ENCODE peak calls at places on chromosomes 2 and 18, in nine cellular contexts. H is lower lobe of right lung; R is mucosa of descending colon; K is kidney epithelial cell; W is upper lobe of right lung; P is BE2C; L is CD8-positive, alpha-beta T cell; D is neuronal stem cell; V is Peyer's patch. X is an unnamed sample.

GRCh38 chr2:136844546-136844945 is 79.2 kb downstream of the THSD7B start:
- DNase-seq in H (no peak), R (no peak), K (no peak), W (no peak), P (no peak), L (no peak), D (no peak), V (no peak), X (no peak)

GRCh38 chr2:232486558-232487384 is 863 bp downstream of the ECEL1 start:
- DNase-seq in H (peak), R (no peak), K (no peak), W (peak), P (peak), L (no peak), D (no peak), V (no peak), X (peak)

GRCh38 chr2:180591947-180592346 is 388.5 kb upstream of the UBE2E3 start:
- DNase-seq in H (no peak), R (no peak), K (no peak), W (no peak), P (no peak), L (no peak), D (no peak), V (no peak), X (no peak)

GRCh38 chr18:27109403-27109802 is 75.7 kb downstream of the CHST9 start:
- DNase-seq in H (no peak), R (no peak), K (no peak), W (no peak), P (no peak), L (no peak), D (no peak), V (no peak), X (no peak)

GRCh38 chr18:53984021-53984420 is 240.4 kb downstream of the MBD2 start:
- DNase-seq in H (no peak), R (no peak), K (no peak), W (no peak), P (no peak), L (no peak), D (no peak), V (no peak), X (no peak)

GRCh38 chr2:653645-654425 is 23.4 kb downstream of the TMEM18 start:
- DNase-seq in H (no peak), R (peak), K (no peak), W (no peak), P (no peak), L (no peak), D (no peak), V (no peak), X (no peak)

GRCh38 chr2:124347209-124347608 is 322.1 kb downstream of the CNTNAP5 start:
- DNase-seq in H (no peak), R (no peak), K (no peak), W (no peak), P (no peak), L (no peak), D (no peak), V (no peak), X (no peak)

GRCh38 chr2:241354668-241355658 is 1.1 kb upstream of the FARP2 start:
- DNase-seq in H (peak), R (peak), K (peak), W (peak), P (peak), L (peak), D (peak), V (peak), X (peak)

GRCh38 chr18:45071959-45072358 is 391.3 kb downstream of the SETBP1 start:
- DNase-seq in H (no peak), R (no peak), K (no peak), W (no peak), P (no peak), L (no peak), D (no peak), V (no peak), X (no peak)

GRCh38 chr2:232846055-232846454 is 24.0 kb upstream of the SNORC start:
- DNase-seq in H (no peak), R (no peak), K (no peak), W (no peak), P (no peak), L (no peak), D (no peak), V (peak), X (no peak)

GRCh38 chr2:17557596-17557995 is 17.1 kb downstream of the VSNL1 start:
- DNase-seq in H (no peak), R (no peak), K (no peak), W (no peak), P (no peak), L (no peak), D (no peak), V (no peak), X (no peak)

GRCh38 chr2:64214281-64215115 is 70.3 kb upstream of the PELI1 start:
- DNase-seq in H (no peak), R (no peak), K (no peak), W (no peak), P (no peak), L (no peak), D (no peak), V (peak), X (no peak)

GRCh38 chr2:167127135-167127534 is 238.9 kb downstream of the XIRP2 start:
- DNase-seq in H (no peak), R (no peak), K (no peak), W (no peak), P (no peak), L (no peak), D (no peak), V (no peak), X (no peak)

GRCh38 chr2:96815326-96816126 is 542 bp upstream of the CNNM3 start:
- DNase-seq in H (no peak), R (peak), K (no peak), W (no peak), P (no peak), L (no peak), D (no peak), V (peak), X (no peak)

GRCh38 chr2:96517079-96517478 is 11.9 kb upstream of the NEURL3 start:
- DNase-seq in H (no peak), R (no peak), K (no peak), W (no peak), P (no peak), L (no peak), D (no peak), V (no peak), X (no peak)

GRCh38 chr18:79918089-79919011 is 33.1 kb downstream of the SLC66A2 start:
- DNase-seq in H (peak), R (no peak), K (no peak), W (peak), P (no peak), L (no peak), D (no peak), V (no peak), X (peak)

GRCh38 chr2:26942543-26943295 is 27.7 kb upstream of the MAPRE3 start:
- DNase-seq in H (peak), R (no peak), K (no peak), W (peak), P (peak), L (peak), D (peak), V (peak), X (peak)

GRCh38 chr2:234091432-234091879 is 41.0 kb downstream of the SPP2 start:
- DNase-seq in H (no peak), R (no peak), K (no peak), W (no peak), P (no peak), L (no peak), D (no peak), V (no peak), X (no peak)

GRCh38 chr2:45497355-45497754 is 113.7 kb downstream of the SRBD1 start:
- DNase-seq in H (no peak), R (no peak), K (no peak), W (no peak), P (no peak), L (no peak), D (no peak), V (no peak), X (no peak)

GRCh38 chr2:136128905-136129304 is 11.0 kb upstream of the CXCR4 start:
- DNase-seq in H (no peak), R (no peak), K (no peak), W (no peak), P (no peak), L (no peak), D (no peak), V (no peak), X (no peak)

GRCh38 chr2:217510790-217511291 is 492.0 kb downstream of the TNS1 start:
- DNase-seq in H (no peak), R (no peak), K (peak), W (no peak), P (peak), L (no peak), D (peak), V (peak), X (peak)

GRCh38 chr2:120750488-120751210 is 15.0 kb downstream of the GLI2 start:
- DNase-seq in H (no peak), R (no peak), K (no peak), W (no peak), P (no peak), L (no peak), D (no peak), V (no peak), X (no peak)

GRCh38 chr18:79068299-79068945 is 772 bp upstream of the ATP9B start:
- DNase-seq in H (no peak), R (no peak), K (no peak), W (no peak), P (no peak), L (peak), D (no peak), V (no peak), X (no peak)

GRCh38 chr2:63862802-63863201 is 21.1 kb downstream of the UGP2 start:
- DNase-seq in H (no peak), R (no peak), K (peak), W (no peak), P (no peak), L (no peak), D (no peak), V (no peak), X (no peak)

GRCh38 chr2:97267411-97268074 is 154.6 kb downstream of the ANKRD36 start:
- DNase-seq in H (peak), R (peak), K (no peak), W (peak), P (peak), L (no peak), D (no peak), V (peak), X (peak)

GRCh38 chr2:240962371-240963064 is 35.9 kb upstream of the SNED1 start:
- DNase-seq in H (peak), R (no peak), K (no peak), W (peak), P (peak), L (no peak), D (peak), V (peak), X (peak)

GRCh38 chr18:79217979-79218604 is 148.9 kb downstream of the ATP9B start:
- DNase-seq in H (no peak), R (no peak), K (no peak), W (no peak), P (no peak), L (no peak), D (no peak), V (no peak), X (no peak)

GRCh38 chr2:148948865-148949264 is 73.8 kb downstream of the KIF5C start:
- DNase-seq in H (no peak), R (no peak), K (no peak), W (no peak), P (no peak), L (no peak), D (no peak), V (no peak), X (no peak)

GRCh38 chr2:1873343-1873742 is 129.0 kb upstream of the PXDN start:
- DNase-seq in H (no peak), R (no peak), K (no peak), W (no peak), P (no peak), L (no peak), D (no peak), V (no peak), X (no peak)

GRCh38 chr2:215653344-215654015 is 217.6 kb upstream of the FN1 start:
- DNase-seq in H (no peak), R (no peak), K (no peak), W (no peak), P (no peak), L (no peak), D (no peak), V (no peak), X (no peak)

GRCh38 chr2:146576301-146576700 is 1268.5 kb upstream of the ACVR2A start:
- DNase-seq in H (no peak), R (no peak), K (no peak), W (no peak), P (peak), L (no peak), D (no peak), V (no peak), X (no peak)

GRCh38 chr18:9323750-9324445 is 10.7 kb upstream of the TWSG1 start:
- DNase-seq in H (no peak), R (no peak), K (no peak), W (no peak), P (no peak), L (no peak), D (no peak), V (no peak), X (no peak)

GRCh38 chr2:216235462-216235861 is 126.3 kb downstream of the XRCC5 start:
- DNase-seq in H (no peak), R (no peak), K (no peak), W (no peak), P (no peak), L (no peak), D (no peak), V (no peak), X (no peak)

GRCh38 chr18:79365701-79366100 is 30.0 kb upstream of the NFATC1 start:
- DNase-seq in H (no peak), R (no peak), K (no peak), W (no peak), P (no peak), L (no peak), D (no peak), V (no peak), X (no peak)

GRCh38 chr18:35071819-35072247 is 30.6 kb downstream of the MAPRE2 start:
- DNase-seq in H (no peak), R (no peak), K (no peak), W (no peak), P (no peak), L (no peak), D (no peak), V (no peak), X (no peak)

GRCh38 chr18:65523461-65523860 is 227.4 kb upstream of the CDH7 start:
- DNase-seq in H (no peak), R (no peak), K (no peak), W (no peak), P (no peak), L (no peak), D (no peak), V (no peak), X (no peak)

GRCh38 chr2:230901006-230901405 is 24.0 kb downstream of the GPR55 start:
- DNase-seq in H (no peak), R (no peak), K (no peak), W (no peak), P (no peak), L (no peak), D (no peak), V (no peak), X (no peak)

DNA sequence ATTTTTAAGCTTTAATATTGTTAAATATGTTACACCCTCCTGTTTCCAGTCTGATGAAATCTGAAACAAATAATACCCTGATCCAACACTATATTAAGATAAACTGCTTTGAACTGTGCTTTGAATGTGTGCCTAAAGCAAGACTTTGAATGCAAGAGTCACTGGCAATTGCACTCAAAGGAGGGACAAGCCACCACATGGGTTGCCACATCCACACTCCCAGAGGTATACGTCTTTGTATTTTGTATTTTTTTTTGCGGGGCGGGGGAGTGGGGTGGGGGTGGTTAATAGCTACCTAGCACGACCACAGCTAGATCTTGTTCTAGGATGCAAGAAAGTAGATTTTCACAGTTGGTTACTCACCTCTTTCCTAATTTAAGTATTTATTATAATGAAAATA is 1.8 kb upstream of the ZEB2 start:
- DNase-seq in H (no peak), R (no peak), K (no peak), W (no peak), P (no peak), L (no peak), D (no peak), V (no peak), X (no peak)
- H3K4me3 ChIP-seq in H (peak), R (no peak), K (no peak), W (peak), P (peak), L (no peak), D (no peak), V (no peak), X (peak)

GRCh38 chr2:105739408-105739807 is 5.3 kb upstream of the NCK2 start:
- DNase-seq in H (no peak), R (no peak), K (no peak), W (no peak), P (no peak), L (no peak), D (no peak), V (peak), X (no peak)
- H3K4me3 ChIP-seq in H (no peak), R (no peak), K (no peak), W (no peak), P (no peak), L (peak), D (no peak), V (no peak), X (no peak)

GRCh38 chr2:164717000-164717597 is 95.8 kb upstream of the GRB14 start:
- DNase-seq in H (no peak), R (no peak), K (no peak), W (no peak), P (no peak), L (no peak), D (no peak), V (no peak), X (no peak)

GRCh38 chr2:164714471-164714870 is 93.2 kb upstream of the GRB14 start:
- DNase-seq in H (no peak), R (no peak), K (no peak), W (no peak), P (no peak), L (no peak), D (no peak), V (no peak), X (no peak)

GRCh38 chr2:164706522-164706921 is 85.2 kb upstream of the GRB14 start:
- DNase-seq in H (no peak), R (no peak), K (peak), W (no peak), P (no peak), L (no peak), D (no peak), V (no peak), X (no peak)

GRCh38 chr2:164710252-164710633 is 89.0 kb upstream of the GRB14 start:
- DNase-seq in H (no peak), R (no peak), K (no peak), W (no peak), P (no peak), L (no peak), D (no peak), V (no peak), X (no peak)

DNA sequence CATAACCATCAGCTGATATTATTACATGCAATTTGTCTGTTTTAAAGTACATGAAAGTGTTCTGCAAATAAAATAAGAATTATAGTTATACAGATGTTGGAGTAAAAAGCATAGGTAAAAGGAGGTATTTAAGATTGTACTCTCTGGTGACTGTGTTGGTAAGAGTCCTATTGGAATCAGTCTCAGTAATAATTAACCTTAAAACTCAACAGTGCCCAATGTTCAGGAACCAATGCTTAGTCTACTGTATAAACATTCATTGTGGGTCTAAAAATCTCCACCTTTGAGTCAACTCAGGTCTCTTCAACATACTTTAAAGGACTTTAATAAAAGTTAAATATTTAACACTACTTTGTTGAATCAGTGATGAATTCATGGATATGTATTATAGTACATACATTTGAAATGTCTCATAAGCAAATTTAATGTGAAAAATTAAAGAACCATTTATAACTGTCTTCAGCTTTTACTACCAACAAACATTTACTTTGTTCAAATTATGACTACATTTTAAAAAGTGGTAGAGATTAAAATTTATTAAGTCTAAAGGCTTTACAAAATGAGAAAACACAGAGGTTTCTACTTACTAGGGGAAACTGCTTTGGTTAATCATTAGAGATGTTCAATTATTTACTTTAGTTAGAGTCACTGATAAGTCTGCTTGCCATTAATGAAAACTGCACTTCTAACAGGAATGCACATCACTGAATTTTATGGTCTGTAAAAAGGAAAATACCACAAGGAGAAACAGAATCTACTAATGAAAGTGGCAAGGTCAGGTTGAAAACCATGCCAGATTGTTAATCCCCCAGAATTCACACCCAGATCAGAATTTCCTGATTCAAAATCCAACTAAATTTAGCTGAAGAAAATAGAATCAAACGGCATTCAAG is 90.2 kb upstream of the GRB14 start:
- DNase-seq in H (no peak), R (no peak), K (peak), W (no peak), P (no peak), L (no peak), D (no peak), V (no peak), X (no peak)
- H3K4me3 ChIP-seq in H (no peak), R (no peak), K (no peak), W (no peak), P (no peak), L (no peak), D (no peak), V (peak), X (no peak)

DNA sequence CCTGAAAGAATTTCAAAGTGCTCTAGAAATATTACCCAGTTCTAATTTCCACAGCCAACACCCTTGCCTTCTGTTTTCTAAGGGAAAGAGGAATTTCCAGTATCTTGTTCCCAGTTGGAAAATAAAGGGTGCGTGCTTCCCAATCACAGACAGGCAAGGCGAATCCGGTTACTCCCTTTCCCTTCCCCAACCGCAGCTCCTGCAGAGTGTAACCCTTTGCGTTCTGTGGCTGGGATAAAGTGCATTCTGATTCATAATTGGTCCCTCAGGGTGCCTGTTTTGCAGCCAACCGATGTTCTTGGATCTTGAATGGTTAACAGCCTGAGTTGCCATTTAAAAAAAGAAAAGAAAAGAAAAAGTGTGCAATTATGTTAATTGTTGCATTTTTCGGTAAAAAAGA is 40.6 kb upstream of the PGAP1 start:
- DNase-seq in H (no peak), R (no peak), K (no peak), W (no peak), P (no peak), L (no peak), D (no peak), V (no peak), X (no peak)
- H3K4me3 ChIP-seq in H (peak), R (no peak), K (no peak), W (peak), P (no peak), L (no peak), D (no peak), V (peak), X (no peak)

DNA sequence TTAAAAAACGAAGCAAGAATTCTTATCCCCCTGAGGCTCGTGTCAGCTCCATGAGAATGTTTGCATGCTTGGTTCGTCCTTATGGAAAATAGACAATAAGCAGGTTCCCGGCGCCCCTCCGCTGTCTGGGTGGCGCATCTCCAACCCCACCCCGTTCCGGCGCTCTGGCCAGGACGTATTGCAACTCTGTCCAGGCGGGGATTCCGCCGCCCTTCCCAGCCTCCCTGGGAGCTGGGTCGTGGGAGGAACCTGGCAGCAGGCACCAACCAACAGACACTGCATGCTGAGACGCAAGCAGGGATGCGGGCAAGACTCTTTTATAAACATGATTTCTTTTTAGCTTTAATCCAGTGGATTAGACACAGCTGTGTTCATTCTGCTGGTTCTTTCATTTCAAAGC is 240.1 kb downstream of the SH3BP4 start:
- DNase-seq in H (no peak), R (no peak), K (no peak), W (no peak), P (no peak), L (no peak), D (no peak), V (no peak), X (no peak)
- H3K4me3 ChIP-seq in H (no peak), R (no peak), K (no peak), W (no peak), P (no peak), L (no peak), D (no peak), V (no peak), X (no peak)